ENCODE peak calls at places on chromosomes 12 and 14, in four cellular contexts. P is SK-N-SH, W is GM12878, B is HepG2. J is an unnamed sample.

GRCh38 chr14:54725998-54726397 is 159.1 kb downstream of the SAMD4A start:
- DNase-seq in W (no peak), P (no peak), B (no peak), J (no peak)

GRCh38 chr12:66803972-66804371 is 125.1 kb upstream of the GRIP1 start:
- DNase-seq in W (no peak), B (no peak), P (no peak), J (no peak)

GRCh38 chr14:97641827-97642226 is 844.6 kb downstream of the VRK1 start:
- DNase-seq in B (no peak), P (no peak), W (no peak), J (no peak)

GRCh38 chr12:67299526-67299925 is 30.4 kb downstream of the CAND1 start:
- DNase-seq in B (no peak), P (no peak), W (no peak), J (no peak)

GRCh38 chr12:74488134-74488533 is 49.5 kb upstream of the ATXN7L3B start:
- DNase-seq in B (no peak), P (no peak), W (peak), J (no peak)

GRCh38 chr14:106551265-106551664 is 1024.9 kb downstream of the TMEM121 start:
- DNase-seq in P (no peak), W (no peak), B (no peak), J (no peak)

GRCh38 chr12:51700887-51701286 is 109.9 kb downstream of the SCN8A start:
- DNase-seq in P (no peak), B (no peak), W (no peak), J (no peak)

GRCh38 chr14:50397461-50398196 is 948 bp upstream of the CDKL1 start:
- DNase-seq in B (peak), W (no peak), P (peak), J (no peak)

GRCh38 chr12:109458771-109459208 is 18.3 kb downstream of the KCTD10 start:
- DNase-seq in P (no peak), W (no peak), B (no peak), J (peak)

GRCh38 chr12:608921-609320 is 54.3 kb downstream of the NINJ2 start:
- DNase-seq in B (no peak), W (no peak), P (no peak), J (no peak)

GRCh38 chr12:88908345-88908744 is 328.1 kb upstream of the KITLG start:
- DNase-seq in W (no peak), B (no peak), P (no peak), J (no peak)

GRCh38 chr12:32794281-32794680 is 38.6 kb upstream of the YARS2 start:
- DNase-seq in P (no peak), W (no peak), B (no peak), J (no peak)
- TF ChIP-seq MXI1 in P (no peak), W (no peak), B (no peak), J (no peak)

DNA sequence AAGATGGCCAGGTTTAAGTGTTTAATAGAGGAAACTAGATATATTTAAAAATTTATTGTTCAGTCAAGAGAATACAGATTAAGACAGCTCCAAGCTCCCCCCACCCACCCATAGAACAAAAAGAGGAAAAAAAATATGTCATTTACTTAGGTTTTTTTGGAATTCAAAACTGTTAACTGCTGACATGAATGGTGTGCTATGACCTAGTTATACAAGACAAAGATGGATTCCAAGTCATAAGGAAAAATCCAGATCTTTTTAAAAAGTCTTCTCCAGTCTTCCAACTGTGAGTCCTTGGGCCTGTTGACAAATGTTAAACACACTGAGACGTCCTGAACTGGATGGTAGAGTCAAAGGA is 1.3 kb upstream of the SETD1B start:
- DNase-seq in B (no peak), W (no peak), P (no peak), J (no peak)
- H3K4me3 ChIP-seq in B (peak), W (peak), P (peak), J (peak)

GRCh38 chr14:77243853-77244252 is 27.2 kb downstream of the NGB start:
- DNase-seq in W (peak), B (no peak), P (no peak), J (no peak)
- TF ChIP-seq MXI1 in W (no peak), B (no peak), P (no peak), J (no peak)

DNA sequence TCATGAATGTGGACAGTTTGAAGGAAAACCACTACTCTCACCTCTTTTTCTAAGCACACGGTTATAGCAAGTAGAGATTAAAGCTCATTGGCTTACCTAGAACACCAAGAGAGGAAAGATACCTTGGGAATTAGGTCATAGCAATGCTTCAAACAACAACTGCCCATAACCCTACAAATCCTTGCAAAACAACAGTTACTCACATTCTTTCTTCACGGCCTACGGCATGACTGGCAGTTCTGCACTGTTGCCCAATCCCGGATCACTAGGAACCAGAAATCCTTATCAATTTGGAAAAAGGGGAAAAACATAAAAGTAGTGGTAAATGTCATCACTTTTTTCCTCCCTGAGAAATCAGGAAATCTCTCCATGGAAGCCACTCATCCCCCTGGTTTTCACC is 9.6 kb upstream of the ISM2 start:
- DNase-seq in W (no peak), P (no peak), B (peak), J (peak)
- H3K4me3 ChIP-seq in W (no peak), P (no peak), B (no peak), J (no peak)

DNA sequence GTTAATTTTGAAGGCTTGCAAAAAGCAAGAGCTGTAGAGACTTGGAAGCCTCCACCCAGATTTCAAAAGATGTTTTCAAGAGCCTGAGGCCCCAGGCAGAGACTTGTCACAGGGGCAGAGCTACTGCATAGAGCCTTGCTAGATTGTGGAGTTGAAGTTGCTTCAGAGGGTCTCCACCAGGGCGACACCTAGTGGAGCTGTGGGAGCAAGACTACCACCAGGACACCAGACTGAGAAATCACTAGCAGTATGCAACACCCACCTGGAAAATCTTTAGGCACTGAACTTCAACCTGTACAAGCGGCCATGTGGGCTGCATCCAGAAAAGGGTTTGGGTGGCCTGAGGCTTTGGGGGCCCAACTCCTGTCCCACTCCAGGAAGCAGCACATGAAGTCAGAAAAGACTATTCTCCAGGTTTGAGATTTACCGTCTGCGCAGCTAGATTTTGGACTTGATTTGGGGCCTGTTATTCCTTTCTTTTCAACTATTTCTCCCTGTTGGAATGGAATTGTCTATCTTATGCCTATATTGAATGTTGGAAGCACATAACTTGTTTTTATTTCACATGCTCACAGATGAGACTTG is 508.5 kb downstream of the FLRT2 start:
- DNase-seq in B (peak), W (no peak), P (peak), J (peak)
- TF ChIP-seq MXI1 in B (no peak), W (no peak), P (no peak), J (no peak)

DNA sequence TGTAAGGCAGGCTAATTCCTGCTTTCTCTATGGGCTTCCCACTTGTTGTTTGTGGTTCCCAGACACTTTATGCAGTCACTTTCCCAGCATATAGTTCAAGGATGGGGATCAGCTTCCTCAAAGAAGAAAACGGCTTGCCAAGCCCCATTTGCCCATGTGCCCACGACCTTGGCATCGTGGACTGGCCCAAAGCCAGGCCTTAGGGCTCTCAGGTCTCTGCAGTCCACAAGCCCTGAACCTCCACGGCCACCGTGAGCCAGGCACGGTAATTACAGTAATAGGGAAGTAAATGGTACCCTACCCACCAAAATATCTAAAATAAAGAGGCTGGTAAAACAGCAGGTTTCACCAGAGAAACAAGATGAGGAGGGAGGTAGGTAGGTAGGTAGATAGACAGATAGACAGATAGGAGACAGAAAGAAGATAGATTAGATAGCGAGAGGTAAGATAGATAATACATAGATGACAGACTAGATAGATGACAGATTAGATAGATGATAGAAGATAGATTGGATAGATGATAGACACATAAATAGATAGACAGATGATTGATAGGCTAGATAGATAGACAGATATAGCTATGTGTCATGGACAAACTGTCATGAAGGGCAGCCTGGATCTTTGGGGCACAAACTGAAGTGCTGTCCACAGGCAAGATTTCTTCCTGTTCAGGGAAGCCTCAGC is 163.1 kb downstream of the SLC15A4 start:
- DNase-seq in P (no peak), W (no peak), B (no peak), J (no peak)
- H3K4me3 ChIP-seq in P (no peak), W (no peak), B (no peak), J (no peak)

DNA sequence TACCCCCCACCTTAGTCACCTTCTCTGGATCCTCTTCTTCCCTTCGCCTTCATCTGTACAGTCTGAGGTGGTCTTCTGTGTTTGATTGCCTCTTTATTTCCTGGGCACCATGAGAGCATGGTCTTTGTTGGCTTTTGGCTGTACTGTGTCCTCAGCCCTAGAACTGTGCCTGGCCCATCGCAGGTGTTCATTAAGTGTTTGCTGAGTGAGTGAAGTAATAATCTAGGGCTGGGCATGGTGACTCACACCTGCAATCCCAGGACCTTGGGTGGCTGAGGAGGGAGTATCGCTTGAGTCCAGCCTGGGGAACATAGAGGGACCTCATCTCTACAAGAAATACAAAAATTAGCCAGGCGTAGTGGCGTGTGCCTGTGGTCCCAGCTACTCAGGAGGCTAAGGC is 13.9 kb downstream of the ALDH2 start:
- DNase-seq in W (no peak), B (no peak), P (no peak), J (no peak)
- TF ChIP-seq MXI1 in W (no peak), B (no peak), P (no peak), J (no peak)

J was measured in IMR-90.